ENCODE peak calls at places on chromosomes 2 and 18, in eight cellular contexts. Y, G, K, E, I, R, C and V are unnamed samples.

GRCh38 chr2:134454931-134455330 is 201.1 kb downstream of the MGAT5 start:
- DNase-seq in Y (no peak), G (no peak), K (no peak), E (no peak), I (no peak), R (no peak), C (no peak), V (no peak)

GRCh38 chr18:49321800-49322461 is 138.5 kb downstream of the DYM start:
- DNase-seq in Y (peak; percentile 58), G (peak; percentile 51), K (no peak), E (no peak), I (no peak), R (no peak), C (no peak), V (no peak)

GRCh38 chr2:161971532-161971931 is 102.5 kb downstream of the DPP4 start:
- DNase-seq in Y (no peak), G (no peak), K (no peak), E (no peak), I (no peak), R (no peak), C (no peak), V (no peak)

GRCh38 chr2:55611997-55612396 is 5.4 kb downstream of the PPP4R3B start:
- DNase-seq in Y (no peak), G (no peak), K (no peak), E (no peak), I (no peak), R (no peak), C (no peak), V (no peak)

GRCh38 chr2:140863713-140864112 is 1267.1 kb downstream of the LRP1B start:
- DNase-seq in Y (peak; percentile 77), G (peak; percentile 82), K (peak; percentile 42), E (peak; percentile 5), I (no peak), R (no peak), C (no peak), V (no peak)

GRCh38 chr2:17813015-17813741 is 3.1 kb upstream of the MSGN1 start:
- DNase-seq in Y (peak; percentile 69), G (no peak), K (no peak), E (no peak), I (no peak), R (no peak), C (no peak), V (no peak)

GRCh38 chr18:62844850-62845643 is 129.7 kb downstream of the PHLPP1 start:
- DNase-seq in Y (no peak), G (no peak), K (no peak), E (no peak), I (peak; percentile 47), R (no peak), C (no peak), V (no peak)

GRCh38 chr2:186485871-186486650 is at the start of gene ZC3H15:
- DNase-seq in Y (peak; percentile 97), G (peak; percentile 99), K (peak; percentile 90), E (peak; percentile 91), I (peak; percentile 97), R (peak; percentile 95), C (peak; percentile 95), V (peak; percentile 94)

GRCh38 chr2:224220581-224221255 is 181.2 kb downstream of the FAM124B start:
- DNase-seq in Y (peak; percentile 73), G (peak; percentile 38), K (no peak), E (no peak), I (no peak), R (no peak), C (no peak), V (no peak)

GRCh38 chr18:79924814-79925655 is 26.4 kb downstream of the SLC66A2 start:
- DNase-seq in Y (no peak), G (no peak), K (peak; percentile 95), E (no peak), I (no peak), R (no peak), C (no peak), V (no peak)

GRCh38 chr2:159053186-159054031 is 85.0 kb downstream of the TANC1 start:
- DNase-seq in Y (peak; percentile 80), G (peak; percentile 96), K (no peak), E (no peak), I (no peak), R (no peak), C (no peak), V (no peak)

GRCh38 chr2:105337122-105338019 is at the start of gene C2orf49:
- DNase-seq in Y (peak; percentile 80), G (peak; percentile 84), K (peak; percentile 80), E (peak; percentile 82), I (peak; percentile 92), R (peak; percentile 80), C (peak; percentile 81), V (peak; percentile 86)

GRCh38 chr2:45567974-45568789 is 42.9 kb downstream of the SRBD1 start:
- DNase-seq in Y (peak; percentile 12), G (peak; percentile 49), K (no peak), E (peak; percentile 20), I (no peak), R (no peak), C (no peak), V (no peak)

GRCh38 chr2:12534646-12535263 is 182.0 kb upstream of the TRIB2 start:
- DNase-seq in Y (peak; percentile 97), G (peak; percentile 88), K (no peak), E (peak; percentile 58), I (no peak), R (no peak), C (no peak), V (no peak)

GRCh38 chr18:9226463-9226862 is 89.9 kb downstream of the ANKRD12 start:
- DNase-seq in Y (no peak), G (no peak), K (no peak), E (no peak), I (no peak), R (no peak), C (no peak), V (no peak)

GRCh38 chr2:148674063-148675020 is 29.8 kb downstream of the EPC2 start:
- DNase-seq in Y (peak; percentile 66), G (no peak), K (peak; percentile 30), E (peak; percentile 18), I (peak; percentile 36), R (no peak), C (no peak), V (no peak)

GRCh38 chr2:101349893-101350662 is 37.2 kb downstream of the CREG2 start:
- DNase-seq in Y (peak; percentile 80), G (peak; percentile 51), K (no peak), E (no peak), I (no peak), R (no peak), C (no peak), V (no peak)

GRCh38 chr2:177692042-177692823 is 299.7 kb downstream of the AGPS start:
- DNase-seq in Y (no peak), G (no peak), K (no peak), E (no peak), I (no peak), R (no peak), C (no peak), V (no peak)

GRCh38 chr18:13521418-13521817 is 204.9 kb downstream of the FAM210A start:
- DNase-seq in Y (no peak), G (no peak), K (no peak), E (no peak), I (no peak), R (no peak), C (no peak), V (no peak)

GRCh38 chr18:9549405-9549804 is 65.0 kb downstream of the PPP4R1 start:
- DNase-seq in Y (no peak), G (no peak), K (no peak), E (no peak), I (no peak), R (no peak), C (no peak), V (no peak)

GRCh38 chr2:8116661-8117060 is 565.2 kb upstream of the ID2 start:
- DNase-seq in Y (no peak), G (no peak), K (no peak), E (no peak), I (no peak), R (no peak), C (no peak), V (no peak)

GRCh38 chr2:37802106-37802791 is 122.8 kb upstream of the RMDN2 start:
- DNase-seq in Y (peak; percentile 25), G (no peak), K (no peak), E (no peak), I (no peak), R (no peak), C (no peak), V (no peak)

GRCh38 chr2:100571668-100572067 is 8.9 kb downstream of the PDCL3 start:
- DNase-seq in Y (no peak), G (peak; percentile 5), K (no peak), E (no peak), I (no peak), R (no peak), C (no peak), V (no peak)

GRCh38 chr2:111032721-111033532 is 87.8 kb upstream of the BCL2L11 start:
- DNase-seq in Y (peak; percentile 3), G (no peak), K (no peak), E (peak; percentile 11), I (no peak), R (no peak), C (no peak), V (no peak)

GRCh38 chr2:96485751-96486643 is 19.2 kb downstream of the NEURL3 start:
- DNase-seq in Y (peak; percentile 88), G (peak; percentile 83), K (peak; percentile 10), E (no peak), I (peak; percentile 85), R (peak; percentile 60), C (peak; percentile 59), V (peak; percentile 70)

GRCh38 chr2:174247474-174248186 is 702 bp downstream of the OLA1 start:
- DNase-seq in Y (peak; percentile 8), G (no peak), K (no peak), E (peak; percentile 15), I (peak; percentile 13), R (no peak), C (no peak), V (no peak)

GRCh38 chr18:76391038-76391437 is 104.0 kb downstream of the ZNF516 start:
- DNase-seq in Y (no peak), G (no peak), K (no peak), E (no peak), I (no peak), R (no peak), C (no peak), V (no peak)